ENCODE peak calls at places on chromosomes 12 and 14, in eight cellular contexts. I is activated CD4-positive, CD25-positive, alpha-beta regulatory T cell treated with anti-CD3 and anti-CD28 coated beads, Interleukin-2, amount 50 U/mL, for 16 hours; G is activated T-cell treated with anti-CD3 and anti-CD28 coated beads for 1 hour; L is T47D; Z is GM03348; A is HL-60; J is fibroblast of mammary gland; P is D341Med. F is an unnamed sample.

GRCh38 chr12:52636189-52636588 is 15.8 kb downstream of the KRT2 start:
- DNase-seq in J (no peak), P (peak), Z (no peak), G (no peak), I (no peak), L (no peak), A (no peak), F (peak)

GRCh38 chr14:50854521-50854920 is 17.3 kb upstream of the ABHD12B start:
- DNase-seq in I (no peak), Z (no peak), J (no peak), L (no peak), P (no peak), A (peak), G (no peak), F (no peak)

GRCh38 chr12:24379038-24379437 is 429.6 kb upstream of the SOX5 start:
- DNase-seq in J (no peak), L (no peak), P (no peak), G (no peak), Z (no peak), I (no peak), A (no peak), F (no peak)

GRCh38 chr14:74392616-74393570 is 33.1 kb downstream of the SYNDIG1L start:
- DNase-seq in G (no peak), I (no peak), Z (no peak), A (no peak), L (no peak), P (no peak), J (no peak), F (no peak)

GRCh38 chr12:4991373-4991772 is 52.3 kb upstream of the KCNA5 start:
- DNase-seq in G (no peak), Z (no peak), J (no peak), I (no peak), L (no peak), P (no peak), A (no peak), F (no peak)

GRCh38 chr12:2834581-2835491 is at the start of gene NRIP2:
- DNase-seq in J (peak), A (no peak), G (no peak), I (no peak), P (no peak), Z (peak), L (no peak), F (no peak)

GRCh38 chr12:89663577-89664357 is 44.9 kb downstream of the ATP2B1 start:
- DNase-seq in Z (peak), I (no peak), G (no peak), J (peak), L (no peak), P (no peak), A (no peak), F (no peak)

GRCh38 chr12:52603314-52603713 is 2.1 kb upstream of the KRT72 start:
- DNase-seq in P (no peak), G (no peak), I (no peak), A (no peak), Z (no peak), L (no peak), J (peak), F (peak)

GRCh38 chr14:85554106-85554505 is 24.2 kb downstream of the FLRT2 start:
- DNase-seq in I (no peak), P (no peak), J (no peak), Z (no peak), A (no peak), L (no peak), G (no peak), F (no peak)

GRCh38 chr12:110536834-110537604 is 34.9 kb downstream of the RAD9B start:
- DNase-seq in L (no peak), Z (no peak), G (no peak), J (no peak), P (no peak), I (no peak), A (no peak), F (no peak)

GRCh38 chr12:54660320-54660962 is 12.3 kb upstream of the DCD start:
- DNase-seq in Z (no peak), I (no peak), J (no peak), A (no peak), L (no peak), P (no peak), G (no peak), F (no peak)

F was measured in right atrium auricular region.